ENCODE peak calls at places on chromosome 14, in six cellular contexts. O is spleen, C is cardiac muscle cell, T is fibroblast of pulmonary artery, W is cardiac fibroblast, E is RWPE2. X is an unnamed sample.

GRCh38 chr14:60311417-60311816 is 62.4 kb downstream of the PPM1A start:
- DNase-seq in O (no peak), C (no peak), T (peak), W (peak), E (no peak), X (no peak)

GRCh38 chr14:31582286-31582691 is 21.1 kb downstream of the NUBPL start:
- DNase-seq in O (no peak), C (no peak), T (peak), W (peak), E (no peak), X (no peak)

GRCh38 chr14:29085546-29085945 is 319.0 kb downstream of the FOXG1 start:
- DNase-seq in O (no peak), C (peak), T (peak), W (peak), E (no peak), X (peak)

GRCh38 chr14:94361682-94362081 is 26.7 kb downstream of the SERPINA1 start:
- DNase-seq in O (no peak), C (no peak), T (no peak), W (no peak), E (no peak), X (no peak)

GRCh38 chr14:105850853-105851581 is 324.6 kb downstream of the TMEM121 start:
- DNase-seq in O (peak), C (no peak), T (no peak), W (no peak), E (peak), X (no peak)

GRCh38 chr14:60490270-60490669 is 4.4 kb upstream of the C14orf39 start:
- DNase-seq in O (no peak), C (no peak), T (no peak), W (no peak), E (no peak), X (no peak)

GRCh38 chr14:98704441-98704840 is 567.6 kb downstream of the BCL11B start:
- DNase-seq in O (no peak), C (no peak), T (no peak), W (no peak), E (no peak), X (no peak)

GRCh38 chr14:101019974-101020710 is 116.6 kb upstream of the RTL1 start:
- DNase-seq in O (peak), C (no peak), T (no peak), W (no peak), E (peak), X (no peak)

GRCh38 chr14:99731536-99732435 is 47.7 kb downstream of the CYP46A1 start:
- DNase-seq in O (peak), C (no peak), T (no peak), W (no peak), E (peak), X (no peak)

GRCh38 chr14:103317976-103318580 is 16.0 kb upstream of the EIF5 start:
- DNase-seq in O (no peak), C (no peak), T (no peak), W (no peak), E (peak), X (no peak)

GRCh38 chr14:96797943-96798349 is 764 bp downstream of the VRK1 start:
- DNase-seq in O (no peak), C (no peak), T (no peak), W (peak), E (no peak), X (peak)

GRCh38 chr14:103802353-103802752 is 45.0 kb downstream of the PPP1R13B start:
- DNase-seq in O (no peak), C (no peak), T (no peak), W (no peak), E (peak), X (peak)

GRCh38 chr14:33676135-33676566 is 274.7 kb downstream of the EGLN3 start:
- DNase-seq in O (no peak), C (peak), T (peak), W (peak), E (peak), X (peak)

GRCh38 chr14:99691111-99691885 is 7.2 kb downstream of the CYP46A1 start:
- DNase-seq in O (no peak), C (no peak), T (no peak), W (no peak), E (no peak), X (no peak)

GRCh38 chr14:22847661-22848341 is 11.4 kb downstream of the MMP14 start:
- DNase-seq in O (no peak), C (no peak), T (peak), W (peak), E (no peak), X (peak)

GRCh38 chr14:103273145-103273846 is 60.7 kb upstream of the EIF5 start:
- DNase-seq in O (no peak), C (no peak), T (no peak), W (no peak), E (no peak), X (no peak)

GRCh38 chr14:44165286-44165685 is 341.8 kb downstream of the FSCB start:
- DNase-seq in O (no peak), C (no peak), T (peak), W (no peak), E (no peak), X (no peak)

GRCh38 chr14:104843442-104844305 is 21.4 kb upstream of the CEP170B start:
- DNase-seq in O (peak), C (peak), T (no peak), W (no peak), E (peak), X (no peak)

GRCh38 chr14:92317511-92317910 is 5.5 kb upstream of the SLC24A4 start:
- DNase-seq in O (no peak), C (no peak), T (peak), W (peak), E (no peak), X (no peak)

GRCh38 chr14:92316937-92317336 is 6.0 kb upstream of the SLC24A4 start:
- DNase-seq in O (no peak), C (no peak), T (no peak), W (no peak), E (no peak), X (peak)

GRCh38 chr14:92314182-92314581 is 8.8 kb upstream of the SLC24A4 start:
- DNase-seq in O (no peak), C (no peak), T (no peak), W (no peak), E (no peak), X (no peak)

GRCh38 chr14:92316116-92316515 is 6.8 kb upstream of the SLC24A4 start:
- DNase-seq in O (no peak), C (no peak), T (no peak), W (no peak), E (no peak), X (no peak)

GRCh38 chr14:92315050-92315785 is 7.7 kb upstream of the SLC24A4 start:
- DNase-seq in O (no peak), C (no peak), T (no peak), W (no peak), E (no peak), X (no peak)
- TF ChIP-seq CTCF in O (no peak), C (no peak), T (no peak), W (no peak), E (no peak), X (no peak)

GRCh38 chr14:24334431-24335271 is at the start of gene ADCY4:
- DNase-seq in O (peak), C (peak), T (no peak), W (peak), E (no peak), X (no peak)
- TF ChIP-seq CTCF in O (no peak), C (no peak), T (no peak), W (no peak), E (no peak), X (no peak)

DNA sequence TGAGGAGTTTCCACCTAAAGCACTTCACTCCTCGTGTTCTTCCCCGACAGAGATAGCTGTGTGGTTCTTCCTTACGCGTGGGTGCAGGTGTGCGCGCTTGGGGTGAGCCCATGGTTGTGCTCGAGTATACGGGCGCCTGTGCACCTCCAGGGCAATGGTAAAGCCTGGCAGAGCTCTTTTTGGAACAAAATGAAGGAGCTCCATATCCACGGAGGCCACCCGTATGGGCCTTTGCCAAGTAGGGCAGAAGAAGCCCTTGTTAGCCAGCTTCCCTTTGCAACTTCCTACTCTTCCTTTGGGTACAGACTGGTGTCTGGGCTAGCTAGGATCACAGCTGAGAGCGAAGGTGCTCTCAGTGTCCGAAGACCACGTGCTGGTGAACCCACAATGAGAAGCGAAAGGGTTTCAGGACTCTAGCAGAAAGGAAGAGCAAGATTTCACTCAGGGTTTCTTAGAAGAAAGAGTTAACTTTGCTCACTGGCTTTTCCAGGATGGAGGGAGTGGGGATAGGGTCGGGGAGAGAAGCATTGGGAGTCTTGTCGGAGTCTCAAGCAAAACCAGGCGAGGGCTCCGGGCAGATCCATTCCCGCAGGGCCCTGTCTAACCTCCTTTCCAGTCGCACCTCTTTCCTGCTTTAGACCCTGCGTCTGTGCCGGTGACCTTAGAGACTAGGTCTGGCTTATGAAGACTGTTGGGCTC is 977 bp upstream of the LRFN5 start:
- DNase-seq in O (no peak), C (peak), T (peak), W (peak), E (no peak), X (no peak)
- TF ChIP-seq CTCF in O (no peak), C (no peak), T (no peak), W (no peak), E (no peak), X (no peak)

DNA sequence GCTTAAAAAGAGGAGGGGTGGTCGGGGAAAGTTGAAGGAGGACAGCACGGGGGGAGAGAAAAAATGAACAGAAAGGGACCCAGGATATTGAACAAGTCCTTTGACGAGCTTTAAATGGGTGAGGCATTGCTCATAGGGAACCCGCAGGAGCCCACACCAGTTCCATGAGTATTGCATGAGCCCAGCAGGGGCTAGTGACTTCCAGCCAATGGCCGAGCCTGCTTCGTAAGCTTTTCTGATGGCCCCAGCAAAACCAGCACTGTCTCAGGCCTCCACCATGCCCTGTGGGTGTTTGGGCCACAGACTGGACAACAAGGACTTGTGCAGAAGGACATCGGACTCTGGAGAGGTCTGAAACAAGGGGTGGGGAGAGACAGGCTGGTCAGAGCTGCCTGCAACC is 109.5 kb downstream of the ZFP36L1 start:
- DNase-seq in O (no peak), C (no peak), T (no peak), W (peak), E (no peak), X (no peak)
- TF ChIP-seq CTCF in O (no peak), C (no peak), T (no peak), W (no peak), E (no peak), X (no peak)